ENCODE peak calls at places on chromosomes 6 and 20, in nine cellular contexts. One of them, this sample, is unnamed.

GRCh38 chr6:168132531-168133184 is 53.6 kb upstream of the FRMD1 start:
- DNase-seq in cardiac muscle cell: peak; percentile 68
- DNase-seq in HFFc6: peak; percentile 26
- DNase-seq in NCI-H2081: no peak
- DNase-seq in HEK293T: peak; percentile 78
- DNase-seq in CD4-positive, alpha-beta memory T cell: no peak
- DNase-seq in activated T-helper 9 cell treated with anti-CD3 and anti-CD28 coated beads, Interleukin-2, amount 50 U/mL, for 16 hours: no peak
- DNase-seq in WERI-Rb-1: peak; percentile 87
- DNase-seq in Peyer's patch: peak; percentile 57
- DNase-seq in this sample: peak; percentile 93

GRCh38 chr6:169971171-169971861 is 219.9 kb downstream of the ERMARD start:
- DNase-seq in CD4-positive, alpha-beta memory T cell: no peak
- DNase-seq in Peyer's patch: peak; percentile 37
- DNase-seq in HFFc6: no peak
- DNase-seq in HEK293T: no peak
- DNase-seq in NCI-H2081: no peak
- DNase-seq in WERI-Rb-1: no peak
- DNase-seq in cardiac muscle cell: no peak
- DNase-seq in activated T-helper 9 cell treated with anti-CD3 and anti-CD28 coated beads, Interleukin-2, amount 50 U/mL, for 16 hours: no peak
- DNase-seq in this sample: no peak

GRCh38 chr20:4973330-4974097 is 27.8 kb downstream of the SLC23A2 start:
- DNase-seq in Peyer's patch: peak; percentile 82
- DNase-seq in HFFc6: peak; percentile 83
- DNase-seq in HEK293T: no peak
- DNase-seq in cardiac muscle cell: no peak
- DNase-seq in NCI-H2081: no peak
- DNase-seq in activated T-helper 9 cell treated with anti-CD3 and anti-CD28 coated beads, Interleukin-2, amount 50 U/mL, for 16 hours: no peak
- DNase-seq in CD4-positive, alpha-beta memory T cell: no peak
- DNase-seq in WERI-Rb-1: no peak
- DNase-seq in this sample: peak; percentile 39

GRCh38 chr20:61708891-61709290 is 356.8 kb downstream of the TAF4 start:
- DNase-seq in CD4-positive, alpha-beta memory T cell: no peak
- DNase-seq in Peyer's patch: no peak
- DNase-seq in HEK293T: no peak
- DNase-seq in cardiac muscle cell: no peak
- DNase-seq in NCI-H2081: no peak
- DNase-seq in HFFc6: no peak
- DNase-seq in WERI-Rb-1: no peak
- DNase-seq in activated T-helper 9 cell treated with anti-CD3 and anti-CD28 coated beads, Interleukin-2, amount 50 U/mL, for 16 hours: no peak
- DNase-seq in this sample: no peak

GRCh38 chr6:14466278-14466677 is 348.7 kb downstream of the CD83 start:
- DNase-seq in CD4-positive, alpha-beta memory T cell: no peak
- DNase-seq in activated T-helper 9 cell treated with anti-CD3 and anti-CD28 coated beads, Interleukin-2, amount 50 U/mL, for 16 hours: no peak
- DNase-seq in HEK293T: no peak
- DNase-seq in NCI-H2081: no peak
- DNase-seq in WERI-Rb-1: no peak
- DNase-seq in cardiac muscle cell: no peak
- DNase-seq in Peyer's patch: no peak
- DNase-seq in HFFc6: no peak
- DNase-seq in this sample: no peak

GRCh38 chr20:37789408-37789807 is 95.6 kb downstream of the CTNNBL1 start:
- DNase-seq in cardiac muscle cell: no peak
- DNase-seq in WERI-Rb-1: no peak
- DNase-seq in NCI-H2081: no peak
- DNase-seq in activated T-helper 9 cell treated with anti-CD3 and anti-CD28 coated beads, Interleukin-2, amount 50 U/mL, for 16 hours: no peak
- DNase-seq in CD4-positive, alpha-beta memory T cell: no peak
- DNase-seq in HEK293T: no peak
- DNase-seq in HFFc6: no peak
- DNase-seq in Peyer's patch: no peak
- DNase-seq in this sample: no peak

GRCh38 chr20:1338801-1339200 is 9.9 kb upstream of the SDCBP2 start:
- DNase-seq in cardiac muscle cell: no peak
- DNase-seq in activated T-helper 9 cell treated with anti-CD3 and anti-CD28 coated beads, Interleukin-2, amount 50 U/mL, for 16 hours: no peak
- DNase-seq in WERI-Rb-1: no peak
- DNase-seq in CD4-positive, alpha-beta memory T cell: no peak
- DNase-seq in HEK293T: no peak
- DNase-seq in NCI-H2081: no peak
- DNase-seq in Peyer's patch: peak; percentile 34
- DNase-seq in HFFc6: no peak
- DNase-seq in this sample: no peak

GRCh38 chr6:149336529-149336928 is 19.0 kb downstream of the TAB2 start:
- DNase-seq in CD4-positive, alpha-beta memory T cell: no peak
- DNase-seq in cardiac muscle cell: peak; percentile 29
- DNase-seq in HFFc6: no peak
- DNase-seq in Peyer's patch: no peak
- DNase-seq in WERI-Rb-1: peak; percentile 31
- DNase-seq in HEK293T: no peak
- DNase-seq in activated T-helper 9 cell treated with anti-CD3 and anti-CD28 coated beads, Interleukin-2, amount 50 U/mL, for 16 hours: no peak
- DNase-seq in NCI-H2081: no peak
- DNase-seq in this sample: no peak

GRCh38 chr20:59802471-59803221 is 130.8 kb downstream of the SYCP2 start:
- DNase-seq in HFFc6: no peak
- DNase-seq in activated T-helper 9 cell treated with anti-CD3 and anti-CD28 coated beads, Interleukin-2, amount 50 U/mL, for 16 hours: no peak
- DNase-seq in WERI-Rb-1: no peak
- DNase-seq in cardiac muscle cell: no peak
- DNase-seq in CD4-positive, alpha-beta memory T cell: no peak
- DNase-seq in HEK293T: no peak
- DNase-seq in NCI-H2081: no peak
- DNase-seq in Peyer's patch: no peak
- DNase-seq in this sample: peak; percentile 59

GRCh38 chr6:2037230-2037926 is 208.0 kb downstream of the GMDS start:
- DNase-seq in cardiac muscle cell: peak; percentile 34
- DNase-seq in WERI-Rb-1: peak; percentile 41
- DNase-seq in NCI-H2081: peak; percentile 4
- DNase-seq in activated T-helper 9 cell treated with anti-CD3 and anti-CD28 coated beads, Interleukin-2, amount 50 U/mL, for 16 hours: no peak
- DNase-seq in CD4-positive, alpha-beta memory T cell: no peak
- DNase-seq in HFFc6: peak; percentile 4
- DNase-seq in HEK293T: no peak
- DNase-seq in Peyer's patch: no peak
- DNase-seq in this sample: no peak

GRCh38 chr6:169933839-169934698 is 182.6 kb downstream of the ERMARD start:
- DNase-seq in NCI-H2081: no peak
- DNase-seq in cardiac muscle cell: no peak
- DNase-seq in CD4-positive, alpha-beta memory T cell: no peak
- DNase-seq in activated T-helper 9 cell treated with anti-CD3 and anti-CD28 coated beads, Interleukin-2, amount 50 U/mL, for 16 hours: no peak
- DNase-seq in Peyer's patch: peak; percentile 71
- DNase-seq in HEK293T: no peak
- DNase-seq in WERI-Rb-1: no peak
- DNase-seq in HFFc6: no peak
- DNase-seq in this sample: peak; percentile 18

GRCh38 chr6:108957221-108957620 is 109.0 kb downstream of the ARMC2 start:
- DNase-seq in HEK293T: no peak
- DNase-seq in CD4-positive, alpha-beta memory T cell: no peak
- DNase-seq in HFFc6: no peak
- DNase-seq in cardiac muscle cell: no peak
- DNase-seq in Peyer's patch: no peak
- DNase-seq in WERI-Rb-1: no peak
- DNase-seq in NCI-H2081: no peak
- DNase-seq in activated T-helper 9 cell treated with anti-CD3 and anti-CD28 coated beads, Interleukin-2, amount 50 U/mL, for 16 hours: no peak
- DNase-seq in this sample: no peak

GRCh38 chr6:37741757-37742400 is 44.2 kb upstream of the MDGA1 start:
- DNase-seq in Peyer's patch: peak; percentile 74
- DNase-seq in HEK293T: no peak
- DNase-seq in HFFc6: no peak
- DNase-seq in cardiac muscle cell: peak; percentile 61
- DNase-seq in NCI-H2081: peak; percentile 17
- DNase-seq in CD4-positive, alpha-beta memory T cell: no peak
- DNase-seq in activated T-helper 9 cell treated with anti-CD3 and anti-CD28 coated beads, Interleukin-2, amount 50 U/mL, for 16 hours: no peak
- DNase-seq in WERI-Rb-1: peak; percentile 75
- DNase-seq in this sample: peak; percentile 7

GRCh38 chr6:42224222-42225042 is 6.8 kb upstream of the MRPS10 start:
- DNase-seq in CD4-positive, alpha-beta memory T cell: no peak
- DNase-seq in HEK293T: no peak
- DNase-seq in NCI-H2081: no peak
- DNase-seq in cardiac muscle cell: no peak
- DNase-seq in HFFc6: peak; percentile 91
- DNase-seq in Peyer's patch: no peak
- DNase-seq in WERI-Rb-1: no peak
- DNase-seq in activated T-helper 9 cell treated with anti-CD3 and anti-CD28 coated beads, Interleukin-2, amount 50 U/mL, for 16 hours: no peak
- DNase-seq in this sample: no peak

GRCh38 chr20:46665602-46666001 is 14.3 kb upstream of the SLC13A3 start:
- DNase-seq in CD4-positive, alpha-beta memory T cell: no peak
- DNase-seq in activated T-helper 9 cell treated with anti-CD3 and anti-CD28 coated beads, Interleukin-2, amount 50 U/mL, for 16 hours: no peak
- DNase-seq in NCI-H2081: no peak
- DNase-seq in HFFc6: no peak
- DNase-seq in HEK293T: no peak
- DNase-seq in cardiac muscle cell: no peak
- DNase-seq in Peyer's patch: no peak
- DNase-seq in WERI-Rb-1: no peak
- DNase-seq in this sample: no peak

GRCh38 chr20:56420940-56421688 is 9.1 kb downstream of the CASS4 start:
- DNase-seq in HFFc6: no peak
- DNase-seq in HEK293T: no peak
- DNase-seq in CD4-positive, alpha-beta memory T cell: no peak
- DNase-seq in Peyer's patch: no peak
- DNase-seq in cardiac muscle cell: no peak
- DNase-seq in NCI-H2081: no peak
- DNase-seq in activated T-helper 9 cell treated with anti-CD3 and anti-CD28 coated beads, Interleukin-2, amount 50 U/mL, for 16 hours: no peak
- DNase-seq in WERI-Rb-1: no peak
- DNase-seq in this sample: no peak

GRCh38 chr6:170305772-170306323 is 710 bp upstream of the FAM120B start:
- DNase-seq in Peyer's patch: no peak
- DNase-seq in NCI-H2081: no peak
- DNase-seq in CD4-positive, alpha-beta memory T cell: no peak
- DNase-seq in HFFc6: no peak
- DNase-seq in activated T-helper 9 cell treated with anti-CD3 and anti-CD28 coated beads, Interleukin-2, amount 50 U/mL, for 16 hours: no peak
- DNase-seq in WERI-Rb-1: no peak
- DNase-seq in cardiac muscle cell: no peak
- DNase-seq in HEK293T: no peak
- DNase-seq in this sample: no peak

GRCh38 chr6:152094992-152095592 is 287.6 kb downstream of the ESR1 start:
- DNase-seq in Peyer's patch: peak; percentile 59
- DNase-seq in cardiac muscle cell: no peak
- DNase-seq in activated T-helper 9 cell treated with anti-CD3 and anti-CD28 coated beads, Interleukin-2, amount 50 U/mL, for 16 hours: no peak
- DNase-seq in HFFc6: peak; percentile 99
- DNase-seq in NCI-H2081: no peak
- DNase-seq in CD4-positive, alpha-beta memory T cell: no peak
- DNase-seq in HEK293T: peak; percentile 45
- DNase-seq in WERI-Rb-1: no peak
- DNase-seq in this sample: no peak

GRCh38 chr20:64242797-64243475 is 12.6 kb upstream of the PCMTD2 start:
- DNase-seq in HEK293T: no peak
- DNase-seq in WERI-Rb-1: no peak
- DNase-seq in cardiac muscle cell: no peak
- DNase-seq in NCI-H2081: no peak
- DNase-seq in CD4-positive, alpha-beta memory T cell: no peak
- DNase-seq in Peyer's patch: peak; percentile 18
- DNase-seq in HFFc6: no peak
- DNase-seq in activated T-helper 9 cell treated with anti-CD3 and anti-CD28 coated beads, Interleukin-2, amount 50 U/mL, for 16 hours: no peak
- DNase-seq in this sample: no peak

GRCh38 chr6:146184701-146185100 is 155.8 kb downstream of the GRM1 start:
- DNase-seq in NCI-H2081: no peak
- DNase-seq in CD4-positive, alpha-beta memory T cell: no peak
- DNase-seq in activated T-helper 9 cell treated with anti-CD3 and anti-CD28 coated beads, Interleukin-2, amount 50 U/mL, for 16 hours: no peak
- DNase-seq in Peyer's patch: no peak
- DNase-seq in HFFc6: no peak
- DNase-seq in HEK293T: no peak
- DNase-seq in WERI-Rb-1: no peak
- DNase-seq in cardiac muscle cell: no peak
- DNase-seq in this sample: no peak